ENCODE peak calls at places on chromosomes 12 and 14, in ten cellular contexts. E is mucosa of descending colon, G is A673, I is foreskin keratinocyte, X is uterus, S is choroid plexus epithelial cell, B is AG09309, H is GM23338, P is right lobe of liver, D is AG09319. V is an unnamed sample.

GRCh38 chr14:22040781-22041125 is 367.1 kb upstream of the OR4E1 start:
- DNase-seq in E (no peak), G (no peak), I (no peak), X (no peak), S (no peak), B (no peak), H (no peak), P (no peak), D (no peak), V (no peak)

GRCh38 chr12:59372971-59373370 is 222.9 kb upstream of the SLC16A7 start:
- DNase-seq in E (peak), G (peak), I (peak), X (no peak), S (peak), B (no peak), H (peak), P (no peak), D (no peak), V (no peak)

GRCh38 chr12:92294676-92295440 is 149.2 kb upstream of the BTG1 start:
- DNase-seq in E (no peak), G (peak), I (no peak), X (no peak), S (no peak), B (no peak), H (no peak), P (no peak), D (no peak), V (no peak)

GRCh38 chr12:19018302-19018980 is 111.1 kb upstream of the PLEKHA5 start:
- DNase-seq in E (no peak), G (no peak), I (peak), X (no peak), S (peak), B (peak), H (no peak), P (no peak), D (peak), V (no peak)

GRCh38 chr12:109760031-109760929 is 46.7 kb downstream of the FAM222A start:
- DNase-seq in E (peak), G (no peak), I (no peak), X (no peak), S (no peak), B (no peak), H (no peak), P (peak), D (no peak), V (no peak)

GRCh38 chr14:54803926-54804719 is 98.5 kb downstream of the GCH1 start:
- DNase-seq in E (no peak), G (no peak), I (no peak), X (no peak), S (no peak), B (no peak), H (no peak), P (no peak), D (no peak), V (no peak)

GRCh38 chr14:77099425-77100167 is 1.5 kb downstream of the CIPC start:
- DNase-seq in E (peak), G (peak), I (peak), X (no peak), S (peak), B (peak), H (no peak), P (no peak), D (peak), V (no peak)

GRCh38 chr14:74507085-74507484 is 13.5 kb downstream of the ISCA2 start:
- DNase-seq in E (no peak), G (no peak), I (no peak), X (no peak), S (no peak), B (no peak), H (no peak), P (no peak), D (no peak), V (no peak)

GRCh38 chr14:100747021-100747586 is 20.4 kb downstream of the DLK1 start:
- DNase-seq in E (no peak), G (no peak), I (peak), X (peak), S (peak), B (peak), H (no peak), P (no peak), D (peak), V (no peak)

GRCh38 chr12:107042801-107043200 is 50.5 kb downstream of the CRY1 start:
- DNase-seq in E (peak), G (no peak), I (no peak), X (no peak), S (no peak), B (no peak), H (no peak), P (no peak), D (no peak), V (no peak)
- TF ChIP-seq CTCF in E (no peak), G (no peak), I (no peak), X (no peak), S (no peak), B (no peak), H (no peak), P (no peak), D (no peak), V (no peak)

GRCh38 chr12:54138219-54138618 is 50.6 kb downstream of the SMUG1 start:
- DNase-seq in E (no peak), G (no peak), I (no peak), X (no peak), S (no peak), B (no peak), H (no peak), P (no peak), D (no peak), V (no peak)
- TF ChIP-seq CTCF in E (no peak), G (peak), I (peak), X (no peak), S (no peak), B (no peak), H (peak), P (no peak), D (no peak), V (no peak)

GRCh38 chr12:30827406-30828055 is 72.8 kb upstream of the CAPRIN2 start:
- DNase-seq in E (no peak), G (no peak), I (no peak), X (no peak), S (no peak), B (no peak), H (no peak), P (no peak), D (no peak), V (no peak)
- TF ChIP-seq CTCF in E (no peak), G (no peak), I (no peak), X (no peak), S (no peak), B (no peak), H (no peak), P (no peak), D (no peak), V (no peak)

DNA sequence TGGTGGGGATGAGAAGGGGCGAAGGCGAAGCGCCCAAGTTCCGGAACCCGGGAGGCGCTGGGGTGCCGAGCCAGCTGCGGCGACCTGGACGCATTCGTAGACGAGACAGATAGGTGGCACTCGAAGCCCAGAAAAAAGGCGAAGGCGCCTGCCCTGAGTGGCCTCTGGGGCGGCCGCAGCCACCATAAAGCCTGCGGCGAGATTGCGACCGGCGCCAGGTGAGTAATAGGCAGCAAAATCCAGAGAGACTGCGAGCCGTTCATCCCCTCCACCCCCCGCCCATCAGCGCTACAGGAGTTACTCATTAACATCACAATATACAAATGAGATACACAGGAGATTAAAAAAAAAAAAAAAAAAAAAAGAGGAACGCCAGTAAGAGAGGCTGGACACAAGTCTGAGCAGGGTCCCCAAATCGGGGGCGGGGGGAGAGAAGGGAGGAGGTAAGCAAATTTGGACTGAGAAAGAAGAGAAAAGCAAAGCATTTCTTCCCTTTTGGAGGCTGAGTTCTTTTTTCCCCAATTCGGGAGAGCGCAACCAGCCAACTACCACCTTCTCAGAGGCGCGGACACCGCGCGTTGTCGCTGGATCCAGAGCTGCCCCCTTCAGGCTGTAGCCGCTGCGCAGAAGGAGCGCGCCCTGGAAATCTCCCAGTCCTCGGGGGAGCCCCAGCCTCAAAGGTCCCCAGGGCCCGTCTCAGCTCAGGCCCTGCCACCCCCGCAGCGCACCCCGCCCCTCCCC is 15.7 kb downstream of the TBX3 start:
- DNase-seq in E (peak), G (peak), I (peak), X (peak), S (peak), B (no peak), H (peak), P (peak), D (peak), V (peak)
- TF ChIP-seq CTCF in E (no peak), G (peak), I (peak), X (peak), S (peak), B (peak), H (peak), P (peak), D (peak), V (no peak)

GRCh38 chr12:989751-990278 is 1.2 kb upstream of the ERC1 start:
- DNase-seq in E (peak), G (peak), I (peak), X (peak), S (peak), B (peak), H (no peak), P (no peak), D (no peak), V (peak)

GRCh38 chr12:989051-989450 is 2.0 kb upstream of the ERC1 start:
- DNase-seq in E (no peak), G (no peak), I (no peak), X (no peak), S (no peak), B (no peak), H (no peak), P (no peak), D (no peak), V (no peak)

GRCh38 chr12:991350-992278 is 591 bp downstream of the ERC1 start:
- DNase-seq in E (peak), G (peak), I (peak), X (no peak), S (peak), B (no peak), H (peak), P (no peak), D (no peak), V (no peak)

GRCh38 chr12:990308-990648 is 745 bp upstream of the ERC1 start:
- DNase-seq in E (peak), G (peak), I (no peak), X (peak), S (peak), B (no peak), H (peak), P (peak), D (no peak), V (peak)

GRCh38 chr12:990649-991349 is at the start of gene ERC1:
- DNase-seq in E (peak), G (peak), I (peak), X (peak), S (peak), B (peak), H (peak), P (peak), D (peak), V (peak)
- TF ChIP-seq CTCF in E (no peak), G (no peak), I (no peak), X (no peak), S (no peak), B (no peak), H (no peak), P (no peak), D (no peak), V (no peak)

DNA sequence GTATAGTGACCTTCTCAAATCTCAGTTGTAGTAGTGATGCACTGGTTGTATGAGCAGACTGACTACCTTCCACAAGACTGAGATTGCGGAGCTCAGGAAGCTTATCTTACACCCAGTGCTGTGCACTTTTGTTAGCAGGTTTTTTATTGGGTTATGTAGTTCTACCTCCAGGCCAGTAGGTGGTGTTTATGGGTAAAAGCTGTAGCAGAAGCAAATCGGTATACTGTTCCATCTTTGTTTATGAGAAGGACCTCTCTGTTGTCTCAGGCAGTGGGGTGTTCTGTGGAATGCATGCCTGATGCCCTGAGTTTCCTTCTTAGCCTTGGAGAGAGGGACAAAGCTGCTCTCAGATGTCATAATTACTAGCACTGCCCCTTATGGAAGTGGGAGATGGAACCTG is 217.8 kb downstream of the LRFN5 start:
- DNase-seq in E (no peak), G (no peak), I (no peak), X (no peak), S (no peak), B (no peak), H (peak), P (no peak), D (no peak), V (no peak)
- TF ChIP-seq CTCF in E (no peak), G (peak), I (no peak), X (no peak), S (peak), B (no peak), H (peak), P (no peak), D (no peak), V (no peak)

GRCh38 chr12:11307143-11307542 is 3.1 kb downstream of the PRB4 start:
- DNase-seq in E (no peak), G (no peak), I (no peak), X (no peak), S (peak), B (no peak), H (no peak), P (no peak), D (no peak), V (no peak)

DNA sequence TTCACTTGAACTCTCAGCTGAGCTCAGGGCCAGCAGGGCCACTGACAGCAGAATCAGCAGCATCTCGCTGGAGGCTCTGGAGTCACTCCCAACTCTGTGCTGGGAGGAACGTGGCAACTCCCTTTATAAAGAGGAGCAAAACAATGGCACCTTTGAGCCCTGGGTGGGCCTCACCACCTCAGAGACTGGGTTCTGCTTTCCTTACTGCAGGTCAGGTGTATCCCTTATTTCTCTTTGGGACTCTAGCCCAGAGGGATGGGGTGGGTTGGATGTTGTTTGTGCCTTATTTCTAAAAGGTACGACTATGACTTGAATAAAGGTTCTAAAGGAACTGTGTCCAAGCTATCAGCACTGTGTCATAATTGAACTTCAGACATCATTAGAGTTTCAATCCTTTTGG is at the start of gene PRB4:
- DNase-seq in E (no peak), G (no peak), I (no peak), X (no peak), S (no peak), B (no peak), H (no peak), P (no peak), D (no peak), V (no peak)
- TF ChIP-seq CTCF in E (no peak), G (no peak), I (no peak), X (no peak), S (no peak), B (no peak), H (no peak), P (no peak), D (no peak), V (no peak)

DNA sequence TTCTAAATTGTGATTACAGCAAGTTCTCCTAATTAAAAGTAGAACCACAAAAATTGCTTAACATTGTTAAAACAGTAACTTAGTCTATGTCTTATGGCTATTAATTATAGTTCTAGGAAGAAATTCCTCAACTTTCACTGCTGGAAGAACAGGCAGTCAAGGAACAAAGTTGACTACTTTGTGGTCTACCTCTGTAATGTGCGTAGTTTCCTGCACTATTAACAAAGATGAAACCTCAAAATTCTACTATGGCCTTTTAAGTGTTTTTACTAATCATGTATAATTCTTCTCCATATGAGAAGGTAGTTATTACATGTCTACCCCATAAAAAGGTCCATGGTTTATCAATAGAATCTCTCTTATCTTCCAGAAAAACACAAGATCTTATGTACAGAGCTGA is 7.6 kb downstream of the RASSF9 start:
- DNase-seq in E (no peak), G (no peak), I (no peak), X (no peak), S (no peak), B (no peak), H (no peak), P (no peak), D (no peak), V (no peak)
- TF ChIP-seq CTCF in E (no peak), G (no peak), I (no peak), X (no peak), S (no peak), B (no peak), H (no peak), P (no peak), D (no peak), V (no peak)

GRCh38 chr12:6066651-6067050 is 57.8 kb downstream of the VWF start:
- DNase-seq in E (no peak), G (no peak), I (no peak), X (no peak), S (no peak), B (no peak), H (no peak), P (no peak), D (no peak), V (no peak)

GRCh38 chr12:6065131-6065871 is 59.2 kb downstream of the VWF start:
- DNase-seq in E (no peak), G (no peak), I (no peak), X (no peak), S (no peak), B (no peak), H (no peak), P (no peak), D (no peak), V (no peak)

GRCh38 chr12:6068226-6068625 is 56.2 kb downstream of the VWF start:
- DNase-seq in E (no peak), G (no peak), I (no peak), X (no peak), S (no peak), B (no peak), H (no peak), P (no peak), D (no peak), V (no peak)

GRCh38 chr12:6065872-6066217 is 58.6 kb downstream of the VWF start:
- DNase-seq in E (no peak), G (no peak), I (no peak), X (no peak), S (no peak), B (no peak), H (no peak), P (no peak), D (no peak), V (no peak)

DNA sequence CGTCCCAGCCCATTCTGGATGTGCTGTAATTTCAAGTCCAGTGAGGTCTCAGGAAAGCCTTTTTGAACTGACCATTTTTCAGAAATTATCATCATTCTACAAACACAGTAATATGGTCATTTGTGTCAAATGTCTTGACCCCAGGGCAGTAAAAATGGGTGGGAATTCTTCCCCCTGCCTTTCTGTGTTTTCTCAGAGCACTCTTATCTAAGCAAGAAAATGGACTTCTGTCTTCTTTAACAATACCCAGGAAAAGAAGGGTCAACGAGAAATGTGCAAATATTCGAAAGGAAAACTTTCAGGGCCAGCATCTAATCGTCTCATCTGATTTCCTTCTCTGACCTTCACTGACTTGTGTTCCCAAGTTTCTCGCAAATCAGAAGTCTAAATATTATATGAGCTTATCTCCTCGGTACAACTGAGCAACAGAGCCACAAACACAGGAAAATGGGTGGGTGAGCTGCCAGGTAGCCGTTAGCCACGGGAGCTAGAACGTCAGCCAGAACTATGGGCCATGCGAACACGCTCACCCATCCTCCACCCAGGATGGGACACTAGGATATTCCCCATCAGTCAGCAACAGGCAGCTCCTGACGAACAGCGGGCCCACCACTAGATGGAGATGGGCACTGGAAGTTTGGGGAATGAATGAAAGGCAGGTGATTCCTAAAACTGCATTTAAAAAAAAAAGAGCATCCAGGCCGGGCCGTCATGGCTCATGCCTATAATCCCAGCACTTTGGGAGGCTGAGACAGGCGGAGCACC is 57.1 kb downstream of the VWF start:
- DNase-seq in E (peak), G (peak), I (no peak), X (peak), S (peak), B (no peak), H (peak), P (peak), D (no peak), V (no peak)
- TF ChIP-seq CTCF in E (no peak), G (peak), I (peak), X (peak), S (peak), B (peak), H (peak), P (peak), D (peak), V (no peak)

GRCh38 chr12:96120359-96121100 is 73.6 kb upstream of the ELK3 start:
- DNase-seq in E (peak), G (no peak), I (no peak), X (no peak), S (peak), B (no peak), H (peak), P (no peak), D (no peak), V (no peak)
- TF ChIP-seq CTCF in E (no peak), G (no peak), I (no peak), X (no peak), S (no peak), B (no peak), H (no peak), P (no peak), D (no peak), V (no peak)